ENCODE peak calls at places on chromosome 2, in eight cellular contexts. One of them, this sample, is unnamed.

GRCh38 chr2:12950957-12951656 is 234.4 kb downstream of the TRIB2 start:
- DNase-seq in smooth muscle cell of the brain vasculature: no peak
- DNase-seq in NCI-H1092 treated with DMSO at 0.1 percent for 48 hours: no peak
- DNase-seq in putamen: no peak
- DNase-seq in ovary: no peak
- DNase-seq in activated CD4-positive, alpha-beta T cell treated with anti-CD3 and anti-CD28 coated beads, Interleukin-2, amount 50 U/mL, for 1 hour: no peak
- DNase-seq in M059J: peak
- DNase-seq in OCI-M1: no peak
- DNase-seq in this sample: no peak

GRCh38 chr2:21019000-21019677 is 24.7 kb downstream of the APOB start:
- DNase-seq in smooth muscle cell of the brain vasculature: no peak
- DNase-seq in NCI-H1092 treated with DMSO at 0.1 percent for 48 hours: no peak
- DNase-seq in putamen: no peak
- DNase-seq in ovary: no peak
- DNase-seq in activated CD4-positive, alpha-beta T cell treated with anti-CD3 and anti-CD28 coated beads, Interleukin-2, amount 50 U/mL, for 1 hour: no peak
- DNase-seq in M059J: no peak
- DNase-seq in OCI-M1: no peak
- DNase-seq in this sample: no peak

GRCh38 chr2:215967590-215968373 is 45.6 kb downstream of the MREG start:
- DNase-seq in smooth muscle cell of the brain vasculature: no peak
- DNase-seq in NCI-H1092 treated with DMSO at 0.1 percent for 48 hours: no peak
- DNase-seq in putamen: no peak
- DNase-seq in ovary: no peak
- DNase-seq in activated CD4-positive, alpha-beta T cell treated with anti-CD3 and anti-CD28 coated beads, Interleukin-2, amount 50 U/mL, for 1 hour: no peak
- DNase-seq in M059J: peak
- DNase-seq in OCI-M1: no peak
- DNase-seq in this sample: no peak

GRCh38 chr2:96509114-96509846 is 4.1 kb upstream of the NEURL3 start:
- DNase-seq in smooth muscle cell of the brain vasculature: peak
- DNase-seq in NCI-H1092 treated with DMSO at 0.1 percent for 48 hours: peak
- DNase-seq in putamen: peak
- DNase-seq in ovary: peak
- DNase-seq in activated CD4-positive, alpha-beta T cell treated with anti-CD3 and anti-CD28 coated beads, Interleukin-2, amount 50 U/mL, for 1 hour: peak
- DNase-seq in M059J: peak
- DNase-seq in OCI-M1: peak
- DNase-seq in this sample: peak

GRCh38 chr2:121059651-121060649 is 225.1 kb downstream of the TFCP2L1 start:
- DNase-seq in smooth muscle cell of the brain vasculature: no peak
- DNase-seq in NCI-H1092 treated with DMSO at 0.1 percent for 48 hours: no peak
- DNase-seq in putamen: no peak
- DNase-seq in ovary: no peak
- DNase-seq in activated CD4-positive, alpha-beta T cell treated with anti-CD3 and anti-CD28 coated beads, Interleukin-2, amount 50 U/mL, for 1 hour: no peak
- DNase-seq in M059J: no peak
- DNase-seq in OCI-M1: no peak
- DNase-seq in this sample: no peak

GRCh38 chr2:134718095-134718955 is 475 bp downstream of the TMEM163 start:
- DNase-seq in smooth muscle cell of the brain vasculature: no peak
- DNase-seq in NCI-H1092 treated with DMSO at 0.1 percent for 48 hours: peak
- DNase-seq in putamen: no peak
- DNase-seq in ovary: no peak
- DNase-seq in activated CD4-positive, alpha-beta T cell treated with anti-CD3 and anti-CD28 coated beads, Interleukin-2, amount 50 U/mL, for 1 hour: no peak
- DNase-seq in M059J: no peak
- DNase-seq in OCI-M1: no peak
- DNase-seq in this sample: peak

GRCh38 chr2:132037527-132038178 is 124.1 kb downstream of the ANKRD30BL start:
- DNase-seq in smooth muscle cell of the brain vasculature: no peak
- DNase-seq in NCI-H1092 treated with DMSO at 0.1 percent for 48 hours: no peak
- DNase-seq in putamen: no peak
- DNase-seq in ovary: no peak
- DNase-seq in activated CD4-positive, alpha-beta T cell treated with anti-CD3 and anti-CD28 coated beads, Interleukin-2, amount 50 U/mL, for 1 hour: no peak
- DNase-seq in M059J: no peak
- DNase-seq in OCI-M1: no peak
- DNase-seq in this sample: no peak

GRCh38 chr2:228318218-228318617 is 136.7 kb upstream of the SPHKAP start:
- DNase-seq in smooth muscle cell of the brain vasculature: no peak
- DNase-seq in NCI-H1092 treated with DMSO at 0.1 percent for 48 hours: peak
- DNase-seq in putamen: no peak
- DNase-seq in ovary: no peak
- DNase-seq in activated CD4-positive, alpha-beta T cell treated with anti-CD3 and anti-CD28 coated beads, Interleukin-2, amount 50 U/mL, for 1 hour: no peak
- DNase-seq in M059J: peak
- DNase-seq in OCI-M1: peak
- DNase-seq in this sample: peak

GRCh38 chr2:20476950-20477349 is 30.1 kb downstream of the RHOB start:
- DNase-seq in smooth muscle cell of the brain vasculature: no peak
- DNase-seq in NCI-H1092 treated with DMSO at 0.1 percent for 48 hours: no peak
- DNase-seq in putamen: no peak
- DNase-seq in ovary: no peak
- DNase-seq in activated CD4-positive, alpha-beta T cell treated with anti-CD3 and anti-CD28 coated beads, Interleukin-2, amount 50 U/mL, for 1 hour: no peak
- DNase-seq in M059J: no peak
- DNase-seq in OCI-M1: no peak
- DNase-seq in this sample: no peak

GRCh38 chr2:212908031-212908430 is 243.4 kb downstream of the IKZF2 start:
- DNase-seq in smooth muscle cell of the brain vasculature: no peak
- DNase-seq in NCI-H1092 treated with DMSO at 0.1 percent for 48 hours: no peak
- DNase-seq in putamen: no peak
- DNase-seq in ovary: no peak
- DNase-seq in activated CD4-positive, alpha-beta T cell treated with anti-CD3 and anti-CD28 coated beads, Interleukin-2, amount 50 U/mL, for 1 hour: no peak
- DNase-seq in M059J: no peak
- DNase-seq in OCI-M1: no peak
- DNase-seq in this sample: no peak